ENCODE peak calls at places on chromosomes 16 and 17, in seven cellular contexts. S is neural progenitor cell, W is heart right ventricle, V is heart left ventricle, M is GM23248, J is suprapubic skin, U is PC-3. X is an unnamed sample. For H3K36me3 and H3K4me1, the result is how much of the 10 kb centered on the place peaks cover.

GRCh38 chr16:13883266-13883665 is 36.7 kb upstream of the ERCC4 start:
- DNase-seq in W (no peak), M (no peak), V (no peak), U (no peak), S (no peak), J (no peak), X (no peak)

GRCh38 chr16:79437764-79438728 is 162.5 kb downstream of the MAF start:
- DNase-seq in J (no peak), U (no peak), M (no peak), W (peak), V (no peak), S (peak), X (peak)

GRCh38 chr16:83268164-83268563 is 539.6 kb upstream of the HSBP1 start:
- DNase-seq in U (no peak), V (no peak), J (no peak), M (no peak), W (no peak), S (no peak), X (no peak)

GRCh38 chr17:235831-236640 is 54.6 kb upstream of the DOC2B start:
- DNase-seq in U (no peak), V (no peak), S (no peak), J (peak), W (no peak), M (no peak), X (no peak)

GRCh38 chr17:14061666-14062560 is 7.4 kb upstream of the COX10 start:
- DNase-seq in J (no peak), M (peak), S (no peak), V (no peak), W (no peak), U (peak), X (no peak)

GRCh38 chr17:1058423-1059130 is 61.6 kb downstream of the TIMM22 start:
- DNase-seq in M (peak), J (no peak), W (peak), U (peak), S (peak), V (no peak), X (peak)

GRCh38 chr16:67112591-67113399 is 3.1 kb downstream of the PHAF1 start:
- DNase-seq in J (no peak), S (no peak), V (no peak), U (peak), W (no peak), M (no peak), X (no peak)

GRCh38 chr17:42120161-42121065 is 754 bp downstream of the KAT2A start:
- DNase-seq in S (peak), M (peak), V (no peak), J (no peak), W (no peak), U (no peak), X (peak)

GRCh38 chr16:27405546-27406451 is 3.8 kb downstream of the IL21R start:
- DNase-seq in V (no peak), J (no peak), U (no peak), W (no peak), S (no peak), M (peak), X (peak)

GRCh38 chr16:89139907-89140361 is 31.6 kb upstream of the CDH15 start:
- DNase-seq in V (no peak), M (no peak), W (no peak), U (no peak), J (no peak), S (no peak), X (peak)

GRCh38 chr16:89138513-89138795 is 33.1 kb upstream of the CDH15 start:
- DNase-seq in V (no peak), U (no peak), S (no peak), M (no peak), J (no peak), W (no peak), X (peak)

GRCh38 chr16:89136931-89137330 is 34.6 kb upstream of the CDH15 start:
- DNase-seq in J (no peak), V (no peak), W (no peak), M (no peak), U (no peak), S (no peak), X (peak)

GRCh38 chr16:89138843-89139520 is 32.6 kb upstream of the CDH15 start:
- DNase-seq in V (no peak), M (no peak), J (no peak), U (no peak), W (no peak), S (no peak), X (peak)

GRCh38 chr16:89137666-89138512 is 33.7 kb upstream of the CDH15 start:
- DNase-seq in S (no peak), J (no peak), U (no peak), M (no peak), W (peak), V (no peak), X (peak)
- H3K36me3 ChIP-seq in S (under half), J (half or more), U (under half), M (under half), W (half or more), V (under half), X (under half)

GRCh38 chr16:47490471-47490870 is 29.3 kb downstream of the PHKB start:
- DNase-seq in J (no peak), U (no peak), W (no peak), V (no peak), M (no peak), S (no peak), X (no peak)

GRCh38 chr16:47488051-47488450 is 26.9 kb downstream of the PHKB start:
- DNase-seq in V (no peak), W (no peak), M (no peak), U (no peak), J (no peak), S (no peak), X (no peak)

GRCh38 chr16:47493358-47494337 is 32.5 kb downstream of the PHKB start:
- DNase-seq in S (no peak), U (no peak), J (no peak), W (no peak), V (no peak), M (no peak), X (no peak)

GRCh38 chr16:47492428-47493357 is 31.6 kb downstream of the PHKB start:
- DNase-seq in M (peak), U (no peak), S (no peak), V (peak), W (peak), J (no peak), X (peak)

DNA sequence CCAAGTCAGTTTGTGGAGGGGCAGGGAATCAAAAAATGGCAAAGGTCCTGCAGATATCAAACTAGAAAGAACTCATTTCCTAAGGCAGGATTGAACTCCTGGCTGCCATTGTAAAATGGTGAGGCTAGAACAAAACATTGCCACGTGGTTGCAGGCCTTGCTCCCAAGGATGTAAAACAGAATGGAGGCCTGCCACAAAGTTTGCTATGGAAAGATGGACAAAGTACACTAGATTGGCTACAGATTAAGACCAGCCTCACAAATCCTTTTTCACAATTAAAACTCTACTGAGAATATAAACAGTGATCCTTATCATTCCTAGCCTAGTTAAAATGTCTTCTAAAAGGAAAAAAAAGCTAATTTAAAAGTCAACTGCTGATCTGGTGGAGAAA is 30.9 kb downstream of the PHKB start:
- DNase-seq in W (no peak), J (no peak), M (no peak), S (no peak), V (no peak), U (no peak), X (no peak)
- H3K4me1 ChIP-seq in W (under half), J (under half), M (under half), S (under half), V (under half), U (under half), X (under half)

GRCh38 chr16:82167670-82168069 is 2.4 kb downstream of the MPHOSPH6 start:
- DNase-seq in M (no peak), S (no peak), V (no peak), W (no peak), U (no peak), J (no peak), X (no peak)
- H3K36me3 ChIP-seq in M (under half), S (under half), V (under half), W (under half), U (under half), J (under half), X (under half)

GRCh38 chr17:81336296-81336929 is 41.3 kb upstream of the SLC38A10 start:
- DNase-seq in U (no peak), S (no peak), V (no peak), J (no peak), M (no peak), W (no peak), X (no peak)
- H3K4me1 ChIP-seq in U (under half), S (under half), V (under half), J (half or more), M (under half), W (under half), X (under half)

GRCh38 chr17:60258313-60258712 is 108.5 kb downstream of the CA4 start:
- DNase-seq in V (no peak), J (no peak), W (no peak), M (no peak), S (no peak), U (no peak), X (no peak)

GRCh38 chr17:60256174-60256573 is 106.4 kb downstream of the CA4 start:
- DNase-seq in S (no peak), M (peak), U (no peak), W (no peak), J (no peak), V (no peak), X (no peak)

GRCh38 chr17:60260540-60260939 is 110.8 kb downstream of the CA4 start:
- DNase-seq in M (no peak), W (no peak), V (no peak), J (no peak), S (no peak), U (no peak), X (no peak)
- H3K36me3 ChIP-seq in M (half or more), W (half or more), V (under half), J (under half), S (under half), U (under half), X (under half)

GRCh38 chr16:58126451-58126968 is 2.7 kb downstream of the CFAP20 start:
- DNase-seq in V (no peak), J (no peak), M (peak), U (no peak), S (no peak), W (no peak), X (no peak)

GRCh38 chr16:58127033-58127556 is 2.1 kb downstream of the CFAP20 start:
- DNase-seq in S (peak), V (no peak), W (no peak), U (peak), M (peak), J (no peak), X (no peak)

GRCh38 chr16:58128721-58129096 is 472 bp downstream of the CFAP20 start:
- DNase-seq in W (peak), S (peak), V (no peak), M (peak), J (no peak), U (no peak), X (no peak)

GRCh38 chr16:58128181-58128631 is 975 bp downstream of the CFAP20 start:
- DNase-seq in S (peak), W (no peak), V (no peak), U (no peak), M (peak), J (no peak), X (no peak)

GRCh38 chr16:58127634-58128033 is 1.5 kb downstream of the CFAP20 start:
- DNase-seq in U (peak), W (no peak), M (peak), S (no peak), V (no peak), J (no peak), X (no peak)
- H3K4me1 ChIP-seq in U (under half), W (half or more), M (under half), S (under half), V (half or more), J (half or more), X (under half)

X was measured in aorta.